ENCODE peak calls at places on chromosome 7, in five cellular contexts. A is left ventricle myocardium superior; I is SHP77; R is CD8-positive, alpha-beta memory T cell; J is AML-193. Y is an unnamed sample.

GRCh38 chr7:143487566-143487965 is 9.9 kb downstream of the TAS2R41 start:
- DNase-seq in A (peak), I (no peak), R (no peak), J (no peak), Y (no peak)

GRCh38 chr7:139855498-139856270 is 26.6 kb downstream of the TBXAS1 start:
- DNase-seq in A (no peak), I (no peak), R (no peak), J (peak), Y (no peak)

GRCh38 chr7:106812027-106812643 is 52.9 kb upstream of the PIK3CG start:
- DNase-seq in A (peak), I (no peak), R (peak), J (no peak), Y (no peak)

GRCh38 chr7:96701258-96701657 is 8.4 kb downstream of the SEM1 start:
- DNase-seq in A (no peak), I (no peak), R (no peak), J (no peak), Y (no peak)

GRCh38 chr7:47664650-47665049 is 82.7 kb upstream of the TNS3 start:
- DNase-seq in A (no peak), I (no peak), R (no peak), J (no peak), Y (no peak)

GRCh38 chr7:1675036-1675671 is 5.1 kb downstream of the ELFN1 start:
- DNase-seq in A (peak), I (no peak), R (no peak), J (no peak), Y (no peak)

GRCh38 chr7:120725376-120726039 is 132.4 kb downstream of the TSPAN12 start:
- DNase-seq in A (no peak), I (peak), R (no peak), J (peak), Y (no peak)

GRCh38 chr7:107138696-107139420 is 29.9 kb upstream of the HBP1 start:
- DNase-seq in A (no peak), I (no peak), R (no peak), J (no peak), Y (no peak)

GRCh38 chr7:137875746-137876145 is 29.0 kb upstream of the DGKI start:
- DNase-seq in A (no peak), I (no peak), R (no peak), J (no peak), Y (no peak)

GRCh38 chr7:47180268-47180826 is 401.6 kb downstream of the TNS3 start:
- DNase-seq in A (no peak), I (peak), R (no peak), J (no peak), Y (peak)

GRCh38 chr7:158648168-158648567 is 56.4 kb downstream of the NCAPG2 start:
- DNase-seq in A (no peak), I (no peak), R (no peak), J (no peak), Y (no peak)

GRCh38 chr7:98105942-98106544 is 619 bp upstream of the LMTK2 start:
- DNase-seq in A (no peak), I (no peak), R (no peak), J (no peak), Y (no peak)

GRCh38 chr7:158834799-158835784 is 5.8 kb upstream of the ESYT2 start:
- DNase-seq in A (no peak), I (no peak), R (no peak), J (no peak), Y (no peak)

GRCh38 chr7:92417913-92418312 is 29.4 kb upstream of the GATAD1 start:
- DNase-seq in A (no peak), I (peak), R (no peak), J (no peak), Y (peak)

GRCh38 chr7:96026606-96027005 is 254.3 kb downstream of the DYNC1I1 start:
- DNase-seq in A (no peak), I (no peak), R (no peak), J (no peak), Y (no peak)

GRCh38 chr7:116502201-116503096 is 2.9 kb downstream of the CAV2 start:
- DNase-seq in A (no peak), I (no peak), R (no peak), J (no peak), Y (no peak)

Y was measured in WTC11.